ENCODE peak calls at places on chromosome 2, in four cellular contexts. U is RPMI7951, Q is GM10248, F is colonic mucosa. I is an unnamed sample.

GRCh38 chr2:65778126-65778525 is 345.7 kb upstream of the SPRED2 start:
- DNase-seq in U (peak), Q (no peak), F (no peak), I (no peak)

GRCh38 chr2:57218206-57218605 is 828.4 kb upstream of the VRK2 start:
- DNase-seq in Q (no peak), U (no peak), F (no peak), I (no peak)

GRCh38 chr2:231693956-231694355 is 14.4 kb upstream of the PTMA start:
- DNase-seq in F (no peak), U (no peak), Q (no peak), I (no peak)

GRCh38 chr2:8575011-8575750 is 106.7 kb upstream of the ID2 start:
- DNase-seq in F (no peak), Q (peak), U (peak), I (peak)

GRCh38 chr2:149908731-149909690 is 321.4 kb upstream of the MMADHC start:
- DNase-seq in F (no peak), Q (no peak), U (peak), I (no peak)

GRCh38 chr2:233323851-233324250 is 16.2 kb downstream of the SAG start:
- DNase-seq in Q (no peak), F (no peak), U (no peak), I (no peak)

GRCh38 chr2:47631840-47632398 is 151.0 kb upstream of the MSH6 start:
- DNase-seq in Q (no peak), F (peak), U (peak), I (peak)

GRCh38 chr2:33484042-33484621 is 7.7 kb downstream of the RASGRP3 start:
- DNase-seq in F (no peak), U (peak), Q (no peak), I (no peak)

GRCh38 chr2:201680743-201681142 is 17.7 kb downstream of the MPP4 start:
- DNase-seq in U (peak), Q (peak), F (peak), I (no peak)

GRCh38 chr2:79437416-79438281 is 75.2 kb upstream of the CTNNA2 start:
- DNase-seq in F (no peak), Q (no peak), U (no peak), I (no peak)

GRCh38 chr2:33521791-33522281 is 45.4 kb downstream of the RASGRP3 start:
- DNase-seq in Q (no peak), U (peak), F (no peak), I (no peak)

GRCh38 chr2:27303093-27304025 is 4.9 kb downstream of the UCN start:
- DNase-seq in F (peak), Q (peak), U (peak), I (peak)

I was measured in stomach.